ENCODE peak calls at places on chromosomes 16 and 17, in four cellular contexts. P is H9; E is brain microvascular endothelial cell; G is CD4-positive, alpha-beta T cell. C is an unnamed sample.

GRCh38 chr17:48004973-48005372 is 32.6 kb downstream of the COPZ2 start:
- DNase-seq in P (no peak), E (no peak), G (no peak), C (no peak)

GRCh38 chr17:67378444-67379250 is 1.6 kb downstream of the PITPNC1 start:
- DNase-seq in P (peak), E (peak), G (peak), C (peak)

GRCh38 chr17:30372755-30373154 is 6.0 kb upstream of the CPD start:
- DNase-seq in P (no peak), E (no peak), G (no peak), C (no peak)

GRCh38 chr17:9199474-9200196 is 178.3 kb downstream of the NTN1 start:
- DNase-seq in P (peak), E (no peak), G (no peak), C (no peak)

GRCh38 chr16:57394444-57394843 is 10.1 kb upstream of the CCL17 start:
- DNase-seq in P (no peak), E (no peak), G (no peak), C (no peak)

GRCh38 chr17:828761-829160 is 46.6 kb downstream of the MRM3 start:
- DNase-seq in P (no peak), E (no peak), G (no peak), C (no peak)

GRCh38 chr16:31331807-31332301 is 23.1 kb upstream of the ITGAX start:
- DNase-seq in P (no peak), E (no peak), G (no peak), C (no peak)

GRCh38 chr17:69874220-69874670 is 200.8 kb upstream of the KCNJ16 start:
- DNase-seq in P (no peak), E (peak), G (no peak), C (no peak)

GRCh38 chr16:86723699-86724098 is 145.3 kb downstream of the FOXL1 start:
- DNase-seq in P (peak), E (no peak), G (no peak), C (peak)

GRCh38 chr16:89298826-89299225 is 81.3 kb downstream of the ZNF778 start:
- DNase-seq in P (no peak), E (no peak), G (no peak), C (no peak)

GRCh38 chr16:89297156-89297869 is 79.8 kb downstream of the ZNF778 start:
- DNase-seq in P (no peak), E (no peak), G (no peak), C (no peak)

GRCh38 chr16:89295915-89296314 is 78.4 kb downstream of the ZNF778 start:
- DNase-seq in P (no peak), E (no peak), G (no peak), C (no peak)

GRCh38 chr16:89300311-89300975 is 82.9 kb downstream of the ZNF778 start:
- DNase-seq in P (no peak), E (no peak), G (no peak), C (no peak)

GRCh38 chr16:89297870-89298545 is 80.5 kb downstream of the ZNF778 start:
- DNase-seq in P (no peak), E (no peak), G (no peak), C (no peak)
- H3K27ac ChIP-seq in P (no peak), E (no peak), G (no peak), C (no peak)

GRCh38 chr16:4481965-4482364 is 5.8 kb downstream of the HMOX2 start:
- DNase-seq in P (no peak), E (no peak), G (no peak), C (no peak)
- H3K27ac ChIP-seq in P (no peak), E (no peak), G (peak), C (peak)

DNA sequence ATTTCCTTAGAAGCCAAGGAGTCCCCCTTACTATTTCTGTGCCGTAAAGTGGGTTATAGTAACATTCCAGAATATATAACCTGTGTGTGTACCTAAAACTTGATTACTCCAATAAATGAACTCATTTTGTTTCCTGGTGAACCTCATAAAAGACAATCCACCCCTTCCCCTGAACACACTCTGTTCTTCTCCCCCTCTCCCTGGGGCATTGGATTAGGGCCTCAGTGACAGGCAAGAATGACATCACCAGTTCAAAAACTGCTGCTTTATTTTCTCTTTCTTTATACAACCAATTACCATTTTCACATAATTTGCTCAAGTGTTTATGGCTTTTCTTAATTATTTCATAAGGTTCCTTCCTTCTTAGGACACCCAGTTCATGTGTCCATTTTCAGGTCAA is 17.4 kb downstream of the AARSD1 start:
- DNase-seq in P (no peak), E (no peak), G (no peak), C (no peak)
- H3K27ac ChIP-seq in P (no peak), E (no peak), G (no peak), C (no peak)

DNA sequence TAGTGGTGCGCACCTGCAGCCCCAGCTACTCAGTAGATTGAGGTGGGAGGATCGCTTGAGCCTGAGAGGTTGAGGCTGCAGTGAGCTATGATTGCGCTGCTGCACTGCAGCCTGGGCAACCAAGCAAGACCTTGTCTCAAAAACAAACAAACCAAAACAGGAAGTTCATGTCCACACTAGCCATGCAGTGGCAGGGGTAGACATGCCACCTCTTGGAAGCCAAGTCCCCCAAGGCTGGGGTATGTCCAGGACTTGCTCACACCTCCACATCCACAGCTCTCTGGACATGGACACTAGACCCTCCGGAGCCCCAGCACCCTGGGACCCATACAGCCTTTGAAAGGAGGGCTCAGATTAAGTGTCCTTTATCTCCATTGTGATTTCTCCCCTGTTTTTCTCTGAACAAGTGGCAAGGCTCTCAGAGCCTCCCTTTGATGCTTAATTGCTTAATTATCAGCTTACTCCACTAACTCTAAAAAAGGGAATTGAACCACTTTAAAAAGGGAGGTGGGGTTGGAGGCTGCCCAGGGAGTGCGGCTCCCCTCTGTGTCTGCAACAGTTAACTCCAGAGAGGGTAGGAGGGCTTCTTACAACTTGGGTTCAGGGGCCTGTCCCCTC is 424.6 kb upstream of the C16orf82 start:
- DNase-seq in P (no peak), E (no peak), G (no peak), C (no peak)
- H3K27ac ChIP-seq in P (no peak), E (no peak), G (no peak), C (no peak)

DNA sequence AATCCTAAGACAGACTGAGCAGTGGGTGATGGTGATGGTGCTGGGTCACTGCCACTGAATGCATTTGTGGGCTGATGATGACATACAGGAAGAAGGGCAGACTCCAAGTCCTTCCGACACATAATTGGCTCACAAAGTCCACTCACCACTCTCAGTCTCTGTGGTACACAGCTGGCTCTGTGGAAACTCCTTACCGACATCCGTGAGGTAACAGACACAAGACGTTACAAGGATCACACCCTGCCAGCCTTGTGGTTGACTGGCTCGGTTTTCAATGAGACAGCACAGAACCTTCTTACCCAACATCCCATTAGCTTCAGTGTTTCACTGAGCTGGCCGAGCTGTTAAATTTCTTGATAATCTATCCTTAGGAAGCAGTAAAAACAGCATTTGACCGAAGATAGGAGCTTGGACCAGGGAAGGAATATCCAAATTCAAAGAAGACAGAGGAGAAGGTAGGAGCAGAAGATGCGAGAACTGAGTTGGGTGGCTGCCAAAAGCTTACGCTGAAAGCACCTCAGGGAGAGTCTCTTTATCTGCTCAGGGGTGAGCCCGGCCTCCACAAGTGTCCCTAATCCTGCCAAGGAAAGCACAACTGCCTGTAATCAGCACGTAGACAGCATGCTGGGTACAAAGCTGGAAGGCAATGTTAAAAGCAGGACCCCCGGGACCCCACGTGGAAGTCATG is 5.5 kb upstream of the MXRA7 start:
- DNase-seq in P (no peak), E (peak), G (peak), C (no peak)
- H3K27ac ChIP-seq in P (no peak), E (peak), G (no peak), C (peak)

C was measured in caudate nucleus.